ENCODE peak calls at places on chromosomes 5 and 9, in eight cellular contexts. N is MM.1S; W is foreskin fibroblast; E is astrocyte; T is breast epithelium; F is A549; B is CD4-positive, alpha-beta T cell; V is OCI-LY7. P is an unnamed sample.

GRCh38 chr5:78903936-78904335 is 81.2 kb downstream of the ARSB start:
- DNase-seq in W (peak; percentile 12), B (no peak), T (no peak), E (peak; percentile 63), N (no peak), F (no peak), V (no peak), P (no peak)

GRCh38 chr5:167743685-167744084 is 547.8 kb upstream of the WWC1 start:
- DNase-seq in N (no peak), V (no peak), W (peak; percentile 74), B (no peak), T (no peak), E (peak; percentile 88), F (no peak), P (no peak)

GRCh38 chr5:159038907-159039306 is 60.8 kb downstream of the EBF1 start:
- DNase-seq in V (no peak), B (no peak), W (peak; percentile 84), T (no peak), E (peak; percentile 88), F (no peak), N (no peak), P (no peak)

GRCh38 chr5:149151717-149152116 is 10.4 kb downstream of the ABLIM3 start:
- DNase-seq in F (no peak), T (no peak), V (no peak), E (no peak), N (peak; percentile 15), B (no peak), W (no peak), P (no peak)

GRCh38 chr9:85522459-85523092 is 219.2 kb downstream of the AGTPBP1 start:
- DNase-seq in V (no peak), W (peak; percentile 34), T (no peak), E (peak; percentile 38), F (peak; percentile 25), B (no peak), N (no peak), P (no peak)

GRCh38 chr9:32877103-32877502 is 93.8 kb downstream of the TMEM215 start:
- DNase-seq in E (no peak), W (no peak), N (no peak), F (no peak), B (no peak), V (no peak), T (no peak), P (no peak)

GRCh38 chr9:80146466-80146865 is 574.7 kb downstream of the TLE4 start:
- DNase-seq in N (no peak), T (no peak), E (no peak), W (peak; percentile 26), B (no peak), F (no peak), V (no peak), P (no peak)

GRCh38 chr5:160262665-160263064 is 33.4 kb downstream of the FABP6 start:
- DNase-seq in F (no peak), E (no peak), T (no peak), N (no peak), B (no peak), W (peak; percentile 4), V (peak; percentile 16), P (no peak)

GRCh38 chr9:13705356-13705755 is 425.9 kb upstream of the MPDZ start:
- DNase-seq in B (no peak), E (no peak), T (no peak), F (no peak), N (no peak), W (no peak), V (no peak), P (no peak)

GRCh38 chr9:17063535-17064135 is 71.2 kb upstream of the CNTLN start:
- DNase-seq in W (peak; percentile 33), N (peak; percentile 39), T (no peak), B (no peak), V (peak; percentile 43), F (peak; percentile 23), E (peak; percentile 27), P (no peak)

GRCh38 chr5:96936431-96937221 is 746 bp downstream of the LNPEP start:
- DNase-seq in F (peak; percentile 28), N (peak; percentile 51), T (peak; percentile 24), V (peak; percentile 84), B (peak; percentile 49), E (no peak), W (no peak), P (peak; percentile 41)

GRCh38 chr5:1412163-1412562 is 33.1 kb downstream of the SLC6A3 start:
- DNase-seq in V (no peak), B (no peak), W (no peak), T (no peak), E (no peak), N (no peak), F (no peak), P (no peak)

GRCh38 chr5:149240354-149240998 is 31.2 kb upstream of the AFAP1L1 start:
- DNase-seq in F (no peak), W (no peak), N (no peak), V (no peak), B (peak; percentile 85), E (no peak), T (no peak), P (no peak)

GRCh38 chr5:172223901-172224873 is 30.2 kb downstream of the EFCAB9 start:
- DNase-seq in F (no peak), N (peak; percentile 76), E (no peak), W (no peak), B (no peak), T (no peak), V (no peak), P (no peak)

GRCh38 chr9:79357620-79358019 is 214.1 kb upstream of the TLE4 start:
- DNase-seq in N (no peak), W (no peak), V (no peak), E (no peak), F (no peak), T (no peak), B (no peak), P (no peak)

GRCh38 chr5:38434981-38435710 is 121.3 kb downstream of the LIFR start:
- DNase-seq in W (peak; percentile 49), N (no peak), T (no peak), E (peak; percentile 59), F (no peak), B (no peak), V (no peak), P (no peak)

GRCh38 chr5:59328801-59329296 is 564.7 kb downstream of the PDE4D start:
- DNase-seq in W (peak; percentile 7), E (peak; percentile 83), V (no peak), T (no peak), F (peak; percentile 21), B (no peak), N (no peak), P (no peak)

GRCh38 chr5:142171270-142171669 is 62.7 kb downstream of the NDFIP1 start:
- DNase-seq in E (no peak), N (no peak), T (peak; percentile 21), V (no peak), W (no peak), F (no peak), B (no peak), P (no peak)

GRCh38 chr5:38462972-38463633 is 93.3 kb downstream of the LIFR start:
- DNase-seq in E (peak; percentile 41), N (no peak), W (no peak), V (no peak), B (no peak), F (no peak), T (no peak), P (no peak)

GRCh38 chr9:114385412-114386181 is 2.2 kb downstream of the AKNA start:
- DNase-seq in W (peak; percentile 91), E (peak; percentile 86), N (peak; percentile 98), B (peak; percentile 86), F (no peak), V (peak; percentile 95), T (peak; percentile 82), P (peak; percentile 71)
- TF ChIP-seq CTCF in W (no peak), E (no peak), N (no peak), B (no peak), F (no peak), V (peak; percentile 17), T (no peak), P (no peak)

DNA sequence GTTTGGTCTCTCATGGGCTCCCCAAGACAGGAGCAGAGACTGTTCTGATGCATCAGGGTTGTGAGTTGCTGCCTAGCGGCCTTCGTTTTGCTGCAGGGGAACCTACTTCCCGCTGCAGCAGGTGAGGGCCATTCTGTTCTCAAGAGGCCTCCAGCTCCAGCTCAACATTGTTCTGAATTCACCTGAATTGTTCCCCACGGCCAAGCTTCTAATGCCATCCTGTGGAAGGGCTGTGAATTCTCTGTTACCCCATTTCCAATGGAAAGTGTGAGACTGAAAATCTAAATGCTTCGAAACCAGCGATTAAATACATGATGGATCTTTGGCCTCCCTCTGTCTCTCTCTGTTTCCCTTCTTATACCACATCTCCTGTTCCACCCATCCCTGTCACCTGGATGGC is 349.1 kb upstream of the DAP start:
- DNase-seq in F (no peak), T (no peak), W (no peak), B (no peak), E (no peak), V (no peak), N (no peak), P (no peak)
- TF ChIP-seq CTCF in F (no peak), T (no peak), W (no peak), B (no peak), E (no peak), V (no peak), N (no peak), P (no peak)

GRCh38 chr5:178793156-178793555 is 62.7 kb upstream of the ZNF354A start:
- DNase-seq in E (no peak), W (no peak), N (no peak), T (peak; percentile 19), V (peak; percentile 35), F (no peak), B (no peak), P (no peak)
- TF ChIP-seq CTCF in E (no peak), W (no peak), N (peak; percentile 36), T (peak; percentile 23), V (peak; percentile 67), F (no peak), B (no peak), P (no peak)

GRCh38 chr5:116142495-116142894 is 57.7 kb downstream of the COMMD10 start:
- DNase-seq in V (no peak), W (no peak), E (no peak), B (no peak), T (no peak), F (no peak), N (no peak), P (no peak)
- TF ChIP-seq CTCF in V (peak; percentile 38), W (no peak), E (no peak), B (no peak), T (no peak), F (no peak), N (no peak), P (no peak)

GRCh38 chr9:35599763-35600604 is 5.1 kb upstream of the TESK1 start:
- DNase-seq in W (no peak), E (no peak), B (no peak), T (no peak), V (no peak), N (no peak), F (no peak), P (no peak)
- TF ChIP-seq CTCF in W (no peak), E (no peak), B (no peak), T (no peak), V (peak; percentile 23), N (no peak), F (no peak), P (no peak)

DNA sequence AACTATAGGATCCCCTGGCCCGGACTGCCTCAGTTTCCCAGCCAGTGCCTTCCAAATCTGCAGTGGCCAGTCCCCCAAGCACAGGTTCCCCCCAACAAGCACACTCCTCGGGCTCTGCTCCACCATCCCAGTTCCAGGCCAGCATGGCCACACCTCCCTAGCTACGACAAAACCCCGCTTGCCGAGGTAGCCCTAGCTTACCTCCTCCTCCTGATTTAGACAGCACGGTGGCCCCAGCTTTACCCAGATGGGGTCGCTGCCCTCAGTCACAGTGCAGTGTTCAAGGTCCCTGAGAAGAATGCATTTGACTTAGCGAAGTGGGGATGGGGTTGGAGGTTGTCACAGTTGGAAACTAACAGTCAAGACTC is 40.8 kb upstream of the GARNL3 start:
- DNase-seq in F (no peak), E (no peak), V (no peak), B (no peak), T (peak; percentile 28), N (no peak), W (no peak), P (no peak)
- TF ChIP-seq CTCF in F (no peak), E (no peak), V (peak; percentile 34), B (no peak), T (no peak), N (peak; percentile 11), W (no peak), P (no peak)